ENCODE peak calls at places on chromosome 20, in seven cellular contexts. One of them, this sample, is unnamed.

GRCh38 chr20:50980071-50980681 is 21.6 kb downstream of the MOCS3 start:
- DNase-seq in breast epithelium: no peak
- DNase-seq in stimulated activated CD4-positive, alpha-beta T cell treated with anti-CD3 and anti-CD28 coated beads, Interleukin-2, amount 100 ng/mL, for 24 hours: peak
- DNase-seq in left ventricle myocardium inferior: no peak
- DNase-seq in NCI-H1694 treated with DMSO at 0.1 percent for 48 hours: no peak
- DNase-seq in omental fat pad: no peak
- DNase-seq in hippocampal formation: no peak
- DNase-seq in this sample: no peak

GRCh38 chr20:10864076-10864672 is 190.4 kb upstream of the JAG1 start:
- DNase-seq in left ventricle myocardium inferior: peak
- DNase-seq in omental fat pad: no peak
- DNase-seq in NCI-H1694 treated with DMSO at 0.1 percent for 48 hours: no peak
- DNase-seq in stimulated activated CD4-positive, alpha-beta T cell treated with anti-CD3 and anti-CD28 coated beads, Interleukin-2, amount 100 ng/mL, for 24 hours: no peak
- DNase-seq in hippocampal formation: no peak
- DNase-seq in breast epithelium: no peak
- DNase-seq in this sample: no peak

GRCh38 chr20:25006431-25007167 is 14.0 kb upstream of the APMAP start:
- DNase-seq in stimulated activated CD4-positive, alpha-beta T cell treated with anti-CD3 and anti-CD28 coated beads, Interleukin-2, amount 100 ng/mL, for 24 hours: no peak
- DNase-seq in left ventricle myocardium inferior: no peak
- DNase-seq in hippocampal formation: no peak
- DNase-seq in NCI-H1694 treated with DMSO at 0.1 percent for 48 hours: no peak
- DNase-seq in omental fat pad: no peak
- DNase-seq in breast epithelium: peak
- DNase-seq in this sample: no peak

GRCh38 chr20:50366270-50367103 is 143.7 kb upstream of the PTPN1 start:
- DNase-seq in NCI-H1694 treated with DMSO at 0.1 percent for 48 hours: peak
- DNase-seq in stimulated activated CD4-positive, alpha-beta T cell treated with anti-CD3 and anti-CD28 coated beads, Interleukin-2, amount 100 ng/mL, for 24 hours: no peak
- DNase-seq in left ventricle myocardium inferior: no peak
- DNase-seq in omental fat pad: peak
- DNase-seq in hippocampal formation: no peak
- DNase-seq in breast epithelium: peak
- DNase-seq in this sample: peak

GRCh38 chr20:36491901-36492617 is 49.3 kb upstream of the MYL9 start:
- DNase-seq in breast epithelium: no peak
- DNase-seq in NCI-H1694 treated with DMSO at 0.1 percent for 48 hours: no peak
- DNase-seq in stimulated activated CD4-positive, alpha-beta T cell treated with anti-CD3 and anti-CD28 coated beads, Interleukin-2, amount 100 ng/mL, for 24 hours: peak
- DNase-seq in omental fat pad: no peak
- DNase-seq in left ventricle myocardium inferior: no peak
- DNase-seq in hippocampal formation: no peak
- DNase-seq in this sample: no peak

GRCh38 chr20:46004813-46005505 is 3.7 kb upstream of the MMP9 start:
- DNase-seq in hippocampal formation: peak
- DNase-seq in breast epithelium: no peak
- DNase-seq in stimulated activated CD4-positive, alpha-beta T cell treated with anti-CD3 and anti-CD28 coated beads, Interleukin-2, amount 100 ng/mL, for 24 hours: no peak
- DNase-seq in NCI-H1694 treated with DMSO at 0.1 percent for 48 hours: no peak
- DNase-seq in omental fat pad: no peak
- DNase-seq in left ventricle myocardium inferior: no peak
- DNase-seq in this sample: peak

GRCh38 chr20:45153756-45154155 is 20.9 kb upstream of the PI3 start:
- DNase-seq in left ventricle myocardium inferior: no peak
- DNase-seq in hippocampal formation: peak
- DNase-seq in breast epithelium: no peak
- DNase-seq in omental fat pad: no peak
- DNase-seq in NCI-H1694 treated with DMSO at 0.1 percent for 48 hours: no peak
- DNase-seq in stimulated activated CD4-positive, alpha-beta T cell treated with anti-CD3 and anti-CD28 coated beads, Interleukin-2, amount 100 ng/mL, for 24 hours: no peak
- DNase-seq in this sample: no peak

GRCh38 chr20:36368400-36368799 is 62.3 kb downstream of the DLGAP4 start:
- DNase-seq in NCI-H1694 treated with DMSO at 0.1 percent for 48 hours: no peak
- DNase-seq in breast epithelium: no peak
- DNase-seq in hippocampal formation: no peak
- DNase-seq in stimulated activated CD4-positive, alpha-beta T cell treated with anti-CD3 and anti-CD28 coated beads, Interleukin-2, amount 100 ng/mL, for 24 hours: no peak
- DNase-seq in omental fat pad: no peak
- DNase-seq in left ventricle myocardium inferior: no peak
- DNase-seq in this sample: no peak

GRCh38 chr20:32537657-32538525 is 47.2 kb downstream of the NOL4L start:
- DNase-seq in left ventricle myocardium inferior: no peak
- DNase-seq in stimulated activated CD4-positive, alpha-beta T cell treated with anti-CD3 and anti-CD28 coated beads, Interleukin-2, amount 100 ng/mL, for 24 hours: peak
- DNase-seq in hippocampal formation: no peak
- DNase-seq in NCI-H1694 treated with DMSO at 0.1 percent for 48 hours: no peak
- DNase-seq in breast epithelium: no peak
- DNase-seq in omental fat pad: no peak
- DNase-seq in this sample: no peak

GRCh38 chr20:41085606-41086005 is 51.7 kb upstream of the PLCG1 start:
- DNase-seq in NCI-H1694 treated with DMSO at 0.1 percent for 48 hours: no peak
- DNase-seq in hippocampal formation: no peak
- DNase-seq in omental fat pad: no peak
- DNase-seq in stimulated activated CD4-positive, alpha-beta T cell treated with anti-CD3 and anti-CD28 coated beads, Interleukin-2, amount 100 ng/mL, for 24 hours: no peak
- DNase-seq in breast epithelium: no peak
- DNase-seq in left ventricle myocardium inferior: no peak
- DNase-seq in this sample: no peak

GRCh38 chr20:53948383-53949318 is 121.7 kb downstream of the BCAS1 start:
- DNase-seq in breast epithelium: no peak
- DNase-seq in omental fat pad: no peak
- DNase-seq in hippocampal formation: no peak
- DNase-seq in stimulated activated CD4-positive, alpha-beta T cell treated with anti-CD3 and anti-CD28 coated beads, Interleukin-2, amount 100 ng/mL, for 24 hours: no peak
- DNase-seq in NCI-H1694 treated with DMSO at 0.1 percent for 48 hours: no peak
- DNase-seq in left ventricle myocardium inferior: no peak
- DNase-seq in this sample: no peak

GRCh38 chr20:41342474-41343464 is 2.1 kb downstream of the LPIN3 start:
- DNase-seq in left ventricle myocardium inferior: no peak
- DNase-seq in omental fat pad: no peak
- DNase-seq in NCI-H1694 treated with DMSO at 0.1 percent for 48 hours: no peak
- DNase-seq in stimulated activated CD4-positive, alpha-beta T cell treated with anti-CD3 and anti-CD28 coated beads, Interleukin-2, amount 100 ng/mL, for 24 hours: no peak
- DNase-seq in hippocampal formation: no peak
- DNase-seq in breast epithelium: no peak
- DNase-seq in this sample: no peak

GRCh38 chr20:61441537-61441936 is 189.5 kb downstream of the CDH4 start:
- DNase-seq in NCI-H1694 treated with DMSO at 0.1 percent for 48 hours: no peak
- DNase-seq in breast epithelium: no peak
- DNase-seq in omental fat pad: no peak
- DNase-seq in left ventricle myocardium inferior: no peak
- DNase-seq in stimulated activated CD4-positive, alpha-beta T cell treated with anti-CD3 and anti-CD28 coated beads, Interleukin-2, amount 100 ng/mL, for 24 hours: no peak
- DNase-seq in hippocampal formation: no peak
- DNase-seq in this sample: no peak

GRCh38 chr20:64116541-64117423 is 9.4 kb upstream of the NPBWR2 start:
- DNase-seq in left ventricle myocardium inferior: no peak
- DNase-seq in NCI-H1694 treated with DMSO at 0.1 percent for 48 hours: no peak
- DNase-seq in omental fat pad: peak
- DNase-seq in stimulated activated CD4-positive, alpha-beta T cell treated with anti-CD3 and anti-CD28 coated beads, Interleukin-2, amount 100 ng/mL, for 24 hours: peak
- DNase-seq in hippocampal formation: no peak
- DNase-seq in breast epithelium: no peak
- DNase-seq in this sample: peak

GRCh38 chr20:25315418-25316210 is 67.7 kb downstream of the PYGB start:
- DNase-seq in stimulated activated CD4-positive, alpha-beta T cell treated with anti-CD3 and anti-CD28 coated beads, Interleukin-2, amount 100 ng/mL, for 24 hours: no peak
- DNase-seq in NCI-H1694 treated with DMSO at 0.1 percent for 48 hours: no peak
- DNase-seq in omental fat pad: peak
- DNase-seq in hippocampal formation: no peak
- DNase-seq in breast epithelium: no peak
- DNase-seq in left ventricle myocardium inferior: no peak
- DNase-seq in this sample: peak

GRCh38 chr20:51429144-51429482 is 113.4 kb downstream of the NFATC2 start:
- DNase-seq in breast epithelium: no peak
- DNase-seq in omental fat pad: no peak
- DNase-seq in NCI-H1694 treated with DMSO at 0.1 percent for 48 hours: no peak
- DNase-seq in left ventricle myocardium inferior: no peak
- DNase-seq in hippocampal formation: no peak
- DNase-seq in stimulated activated CD4-positive, alpha-beta T cell treated with anti-CD3 and anti-CD28 coated beads, Interleukin-2, amount 100 ng/mL, for 24 hours: no peak
- DNase-seq in this sample: no peak

GRCh38 chr20:24956001-24956761 is 7.1 kb downstream of the CST7 start:
- DNase-seq in NCI-H1694 treated with DMSO at 0.1 percent for 48 hours: no peak
- DNase-seq in stimulated activated CD4-positive, alpha-beta T cell treated with anti-CD3 and anti-CD28 coated beads, Interleukin-2, amount 100 ng/mL, for 24 hours: peak
- DNase-seq in breast epithelium: no peak
- DNase-seq in omental fat pad: no peak
- DNase-seq in hippocampal formation: no peak
- DNase-seq in left ventricle myocardium inferior: no peak
- DNase-seq in this sample: no peak

GRCh38 chr20:25397827-25398226 is 7.2 kb upstream of the ABHD12 start:
- DNase-seq in stimulated activated CD4-positive, alpha-beta T cell treated with anti-CD3 and anti-CD28 coated beads, Interleukin-2, amount 100 ng/mL, for 24 hours: no peak
- DNase-seq in omental fat pad: no peak
- DNase-seq in breast epithelium: no peak
- DNase-seq in hippocampal formation: no peak
- DNase-seq in NCI-H1694 treated with DMSO at 0.1 percent for 48 hours: no peak
- DNase-seq in left ventricle myocardium inferior: no peak
- DNase-seq in this sample: no peak

GRCh38 chr20:45823949-45824835 is 2.9 kb downstream of the TNNC2 start:
- DNase-seq in NCI-H1694 treated with DMSO at 0.1 percent for 48 hours: no peak
- DNase-seq in left ventricle myocardium inferior: peak
- DNase-seq in stimulated activated CD4-positive, alpha-beta T cell treated with anti-CD3 and anti-CD28 coated beads, Interleukin-2, amount 100 ng/mL, for 24 hours: peak
- DNase-seq in hippocampal formation: no peak
- DNase-seq in breast epithelium: no peak
- DNase-seq in omental fat pad: no peak
- DNase-seq in this sample: peak

GRCh38 chr20:50389808-50390684 is 120.1 kb upstream of the PTPN1 start:
- DNase-seq in breast epithelium: no peak
- DNase-seq in left ventricle myocardium inferior: no peak
- DNase-seq in omental fat pad: no peak
- DNase-seq in NCI-H1694 treated with DMSO at 0.1 percent for 48 hours: no peak
- DNase-seq in hippocampal formation: no peak
- DNase-seq in stimulated activated CD4-positive, alpha-beta T cell treated with anti-CD3 and anti-CD28 coated beads, Interleukin-2, amount 100 ng/mL, for 24 hours: no peak
- DNase-seq in this sample: peak

GRCh38 chr20:62734336-62734735 is 25.7 kb downstream of the NTSR1 start:
- DNase-seq in left ventricle myocardium inferior: peak
- DNase-seq in hippocampal formation: no peak
- DNase-seq in breast epithelium: no peak
- DNase-seq in NCI-H1694 treated with DMSO at 0.1 percent for 48 hours: no peak
- DNase-seq in omental fat pad: no peak
- DNase-seq in stimulated activated CD4-positive, alpha-beta T cell treated with anti-CD3 and anti-CD28 coated beads, Interleukin-2, amount 100 ng/mL, for 24 hours: no peak
- DNase-seq in this sample: no peak

GRCh38 chr20:11454966-11455799 is 462.5 kb upstream of the BTBD3 start:
- DNase-seq in hippocampal formation: no peak
- DNase-seq in left ventricle myocardium inferior: no peak
- DNase-seq in breast epithelium: no peak
- DNase-seq in omental fat pad: no peak
- DNase-seq in NCI-H1694 treated with DMSO at 0.1 percent for 48 hours: no peak
- DNase-seq in stimulated activated CD4-positive, alpha-beta T cell treated with anti-CD3 and anti-CD28 coated beads, Interleukin-2, amount 100 ng/mL, for 24 hours: no peak
- DNase-seq in this sample: no peak

GRCh38 chr20:58075980-58076749 is 152.3 kb downstream of the ANKRD60 start:
- DNase-seq in hippocampal formation: no peak
- DNase-seq in omental fat pad: no peak
- DNase-seq in stimulated activated CD4-positive, alpha-beta T cell treated with anti-CD3 and anti-CD28 coated beads, Interleukin-2, amount 100 ng/mL, for 24 hours: no peak
- DNase-seq in NCI-H1694 treated with DMSO at 0.1 percent for 48 hours: no peak
- DNase-seq in left ventricle myocardium inferior: no peak
- DNase-seq in breast epithelium: peak
- DNase-seq in this sample: no peak

GRCh38 chr20:58670097-58670496 is 19.0 kb downstream of the STX16 start:
- DNase-seq in NCI-H1694 treated with DMSO at 0.1 percent for 48 hours: no peak
- DNase-seq in omental fat pad: no peak
- DNase-seq in stimulated activated CD4-positive, alpha-beta T cell treated with anti-CD3 and anti-CD28 coated beads, Interleukin-2, amount 100 ng/mL, for 24 hours: no peak
- DNase-seq in hippocampal formation: no peak
- DNase-seq in breast epithelium: no peak
- DNase-seq in left ventricle myocardium inferior: no peak
- DNase-seq in this sample: no peak

GRCh38 chr20:32477594-32478512 is 107.3 kb downstream of the NOL4L start:
- DNase-seq in stimulated activated CD4-positive, alpha-beta T cell treated with anti-CD3 and anti-CD28 coated beads, Interleukin-2, amount 100 ng/mL, for 24 hours: no peak
- DNase-seq in omental fat pad: no peak
- DNase-seq in left ventricle myocardium inferior: peak
- DNase-seq in hippocampal formation: no peak
- DNase-seq in breast epithelium: no peak
- DNase-seq in NCI-H1694 treated with DMSO at 0.1 percent for 48 hours: no peak
- DNase-seq in this sample: peak

GRCh38 chr20:61938839-61939690 is 126.6 kb downstream of the TAF4 start:
- DNase-seq in NCI-H1694 treated with DMSO at 0.1 percent for 48 hours: no peak
- DNase-seq in hippocampal formation: no peak
- DNase-seq in left ventricle myocardium inferior: peak
- DNase-seq in omental fat pad: no peak
- DNase-seq in breast epithelium: no peak
- DNase-seq in stimulated activated CD4-positive, alpha-beta T cell treated with anti-CD3 and anti-CD28 coated beads, Interleukin-2, amount 100 ng/mL, for 24 hours: no peak
- DNase-seq in this sample: peak

GRCh38 chr20:58511364-58511763 is 3.8 kb downstream of the APCDD1L start:
- DNase-seq in left ventricle myocardium inferior: no peak
- DNase-seq in stimulated activated CD4-positive, alpha-beta T cell treated with anti-CD3 and anti-CD28 coated beads, Interleukin-2, amount 100 ng/mL, for 24 hours: no peak
- DNase-seq in NCI-H1694 treated with DMSO at 0.1 percent for 48 hours: no peak
- DNase-seq in breast epithelium: no peak
- DNase-seq in omental fat pad: no peak
- DNase-seq in hippocampal formation: no peak
- DNase-seq in this sample: no peak

GRCh38 chr20:49851991-49852390 is 39.4 kb downstream of the SLC9A8 start:
- DNase-seq in left ventricle myocardium inferior: no peak
- DNase-seq in NCI-H1694 treated with DMSO at 0.1 percent for 48 hours: no peak
- DNase-seq in stimulated activated CD4-positive, alpha-beta T cell treated with anti-CD3 and anti-CD28 coated beads, Interleukin-2, amount 100 ng/mL, for 24 hours: no peak
- DNase-seq in breast epithelium: no peak
- DNase-seq in omental fat pad: no peak
- DNase-seq in hippocampal formation: no peak
- DNase-seq in this sample: no peak

GRCh38 chr20:59050437-59050836 is 7.9 kb upstream of the PRELID3B start:
- DNase-seq in breast epithelium: no peak
- DNase-seq in NCI-H1694 treated with DMSO at 0.1 percent for 48 hours: no peak
- DNase-seq in stimulated activated CD4-positive, alpha-beta T cell treated with anti-CD3 and anti-CD28 coated beads, Interleukin-2, amount 100 ng/mL, for 24 hours: no peak
- DNase-seq in hippocampal formation: no peak
- DNase-seq in omental fat pad: no peak
- DNase-seq in left ventricle myocardium inferior: no peak
- DNase-seq in this sample: no peak

GRCh38 chr20:64065062-64065972 is 2.3 kb downstream of the TCEA2 start:
- DNase-seq in omental fat pad: no peak
- DNase-seq in hippocampal formation: no peak
- DNase-seq in breast epithelium: no peak
- DNase-seq in stimulated activated CD4-positive, alpha-beta T cell treated with anti-CD3 and anti-CD28 coated beads, Interleukin-2, amount 100 ng/mL, for 24 hours: no peak
- DNase-seq in NCI-H1694 treated with DMSO at 0.1 percent for 48 hours: no peak
- DNase-seq in left ventricle myocardium inferior: no peak
- DNase-seq in this sample: no peak

GRCh38 chr20:32252189-32252588 is 25.3 kb upstream of the KIF3B start:
- DNase-seq in omental fat pad: no peak
- DNase-seq in breast epithelium: no peak
- DNase-seq in hippocampal formation: no peak
- DNase-seq in left ventricle myocardium inferior: no peak
- DNase-seq in stimulated activated CD4-positive, alpha-beta T cell treated with anti-CD3 and anti-CD28 coated beads, Interleukin-2, amount 100 ng/mL, for 24 hours: peak
- DNase-seq in NCI-H1694 treated with DMSO at 0.1 percent for 48 hours: no peak
- DNase-seq in this sample: no peak

GRCh38 chr20:50590348-50590664 is 80.1 kb downstream of the PTPN1 start:
- DNase-seq in left ventricle myocardium inferior: no peak
- DNase-seq in stimulated activated CD4-positive, alpha-beta T cell treated with anti-CD3 and anti-CD28 coated beads, Interleukin-2, amount 100 ng/mL, for 24 hours: no peak
- DNase-seq in breast epithelium: no peak
- DNase-seq in hippocampal formation: no peak
- DNase-seq in omental fat pad: no peak
- DNase-seq in NCI-H1694 treated with DMSO at 0.1 percent for 48 hours: no peak
- DNase-seq in this sample: no peak

This sample was measured in right lobe of liver.